ENCODE peak calls at places on chromosomes 7 and 10, in five cellular contexts. T, S, J, M and I are unnamed samples.

GRCh38 chr7:80732635-80733034 is 94.2 kb downstream of the CD36 start:
- DNase-seq in T (no peak), S (no peak), J (no peak), M (no peak), I (no peak)

GRCh38 chr7:2953588-2954407 is 89.9 kb downstream of the CARD11 start:
- DNase-seq in T (no peak), S (no peak), J (no peak), M (no peak), I (no peak)

GRCh38 chr10:91210435-91210834 is 10.0 kb upstream of the PCGF5 start:
- DNase-seq in T (peak; percentile 84), S (no peak), J (peak; percentile 95), M (no peak), I (peak; percentile 87)

GRCh38 chr10:71045936-71046335 is 157.6 kb upstream of the PCBD1 start:
- DNase-seq in T (no peak), S (peak; percentile 51), J (no peak), M (no peak), I (no peak)

GRCh38 chr7:133436014-133436428 is 183.1 kb downstream of the EXOC4 start:
- DNase-seq in T (no peak), S (no peak), J (no peak), M (peak; percentile 5), I (no peak)

GRCh38 chr10:102605712-102606111 is 38.6 kb upstream of the TRIM8 start:
- DNase-seq in T (no peak), S (no peak), J (no peak), M (peak; percentile 46), I (no peak)

GRCh38 chr10:71729023-71729649 is 9.6 kb upstream of the C10orf105 start:
- DNase-seq in T (peak; percentile 47), S (peak; percentile 47), J (no peak), M (peak; percentile 31), I (no peak)

GRCh38 chr10:114753126-114753525 is 68.5 kb upstream of the FHIP2A start:
- DNase-seq in T (no peak), S (no peak), J (no peak), M (peak; percentile 49), I (no peak)

GRCh38 chr10:132770061-132771021 is 15.6 kb downstream of the NKX6-2 start:
- DNase-seq in T (no peak), S (no peak), J (no peak), M (no peak), I (no peak)

GRCh38 chr10:86247073-86247472 is 119.5 kb downstream of the GRID1 start:
- DNase-seq in T (no peak), S (no peak), J (no peak), M (no peak), I (no peak)

GRCh38 chr10:90923111-90923731 is 2.3 kb upstream of the ANKRD1 start:
- DNase-seq in T (no peak), S (no peak), J (no peak), M (no peak), I (no peak)

GRCh38 chr10:78365711-78366110 is 332.0 kb downstream of the RPS24 start:
- DNase-seq in T (no peak), S (no peak), J (no peak), M (no peak), I (no peak)

GRCh38 chr7:83520706-83521105 is 128.2 kb downstream of the SEMA3E start:
- DNase-seq in T (peak; percentile 12), S (no peak), J (no peak), M (no peak), I (no peak)